ENCODE peak calls at places on chromosomes 11 and 22, in eight cellular contexts. P is endodermal cell; T is GM13977; R is amygdala; C is CD8-positive, alpha-beta T cell; F is activated T-cell treated with anti-CD3 and anti-CD28 coated beads for 1 hour; K is GOT3; S is adrenal gland. Q is an unnamed sample.

GRCh38 chr22:30869996-30870395 is 98.6 kb downstream of the MORC2 start:
- DNase-seq in C (no peak), R (no peak), P (peak; percentile 25), F (no peak), S (no peak), T (no peak), K (no peak), Q (no peak)

GRCh38 chr11:69413015-69413801 is 68.3 kb upstream of the LINC01488 start:
- DNase-seq in C (no peak), K (no peak), S (no peak), T (no peak), P (no peak), F (no peak), R (no peak), Q (no peak)

GRCh38 chr11:69485337-69486041 is 4.0 kb downstream of the LINC01488 start:
- DNase-seq in F (no peak), K (no peak), P (no peak), S (no peak), R (no peak), T (no peak), C (peak; percentile 12), Q (no peak)

GRCh38 chr11:69559181-69559580 is 77.7 kb downstream of the LINC01488 start:
- DNase-seq in R (no peak), F (no peak), K (no peak), T (no peak), S (no peak), P (no peak), C (no peak), Q (no peak)

GRCh38 chr11:20357150-20357549 is 6.4 kb upstream of the HTATIP2 start:
- DNase-seq in F (no peak), K (no peak), T (no peak), P (no peak), S (no peak), R (no peak), C (no peak), Q (no peak)

GRCh38 chr11:59172345-59173079 is 580 bp downstream of the DTX4 start:
- DNase-seq in C (peak; percentile 27), P (peak; percentile 86), R (no peak), S (no peak), F (peak; percentile 6), K (no peak), T (peak; percentile 74), Q (peak; percentile 52)

GRCh38 chr11:70593446-70593983 is 195.2 kb downstream of the CTTN start:
- DNase-seq in R (no peak), K (no peak), C (no peak), P (no peak), F (no peak), T (no peak), S (no peak), Q (no peak)

GRCh38 chr11:123052884-123053721 is 8.8 kb downstream of the HSPA8 start:
- DNase-seq in P (no peak), R (no peak), F (no peak), S (no peak), T (no peak), K (no peak), C (no peak), Q (no peak)

GRCh38 chr11:116930177-116930576 is 92.8 kb upstream of the APOA1 start:
- DNase-seq in F (peak; percentile 9), S (no peak), R (no peak), K (no peak), P (peak; percentile 60), T (no peak), C (peak; percentile 42), Q (peak; percentile 39)

GRCh38 chr22:28711341-28711740 is 30.3 kb downstream of the CHEK2 start:
- DNase-seq in C (no peak), F (no peak), R (no peak), K (no peak), S (no peak), T (no peak), P (no peak), Q (no peak)

GRCh38 chr11:117818036-117818858 is 6.3 kb downstream of the FXYD2 start:
- DNase-seq in T (peak; percentile 71), R (no peak), K (no peak), C (peak; percentile 38), P (no peak), S (no peak), F (no peak), Q (no peak)

GRCh38 chr11:69876013-69876412 is 56.8 kb upstream of the FGF3 start:
- DNase-seq in T (no peak), C (no peak), K (no peak), P (no peak), S (no peak), R (no peak), F (no peak), Q (no peak)

GRCh38 chr22:42930810-42931420 is 73.8 kb upstream of the ARFGAP3 start:
- DNase-seq in F (no peak), T (no peak), K (no peak), P (peak; percentile 69), R (no peak), C (no peak), S (peak; percentile 30), Q (no peak)

GRCh38 chr11:81494431-81494830 is 1239.2 kb downstream of the FAM181B start:
- DNase-seq in P (no peak), F (no peak), K (no peak), T (no peak), R (no peak), S (no peak), C (no peak), Q (peak; percentile 29)

GRCh38 chr11:35326266-35326879 is 93.0 kb downstream of the SLC1A2 start:
- DNase-seq in F (no peak), C (no peak), R (no peak), S (no peak), K (no peak), T (no peak), P (no peak), Q (no peak)

GRCh38 chr22:30875481-30876215 is 92.9 kb downstream of the MORC2 start:
- DNase-seq in K (no peak), F (no peak), C (no peak), T (no peak), S (peak; percentile 75), P (peak; percentile 39), R (no peak), Q (no peak)

GRCh38 chr11:83990160-83990733 is 704.1 kb upstream of the CCDC90B start:
- DNase-seq in C (no peak), S (no peak), T (no peak), K (no peak), P (no peak), R (no peak), F (no peak), Q (no peak)

GRCh38 chr22:44734278-44734677 is 18.1 kb upstream of the ARHGAP8 start:
- DNase-seq in K (no peak), F (no peak), P (no peak), R (no peak), T (no peak), S (no peak), C (no peak), Q (no peak)

GRCh38 chr11:36817336-36817965 is 219.4 kb upstream of the RAG2 start:
- DNase-seq in P (no peak), S (no peak), T (no peak), F (no peak), K (no peak), R (no peak), C (no peak), Q (no peak)